ENCODE peak calls at places on chromosomes 11 and 22, in six cellular contexts. One of them, this sample, is unnamed.

GRCh38 chr11:129021295-129021694 is 78.6 kb upstream of the TP53AIP1 start:
- DNase-seq in H7: no peak
- DNase-seq in mesendoderm: no peak
- DNase-seq in brain microvascular endothelial cell: no peak
- DNase-seq in adipocyte: no peak
- DNase-seq in cardiac fibroblast: no peak
- DNase-seq in this sample: no peak

GRCh38 chr11:12287374-12288211 is 89.8 kb upstream of the PARVA start:
- DNase-seq in H7: peak
- DNase-seq in mesendoderm: peak
- DNase-seq in brain microvascular endothelial cell: peak
- DNase-seq in adipocyte: peak
- DNase-seq in cardiac fibroblast: peak
- DNase-seq in this sample: peak

GRCh38 chr22:23387827-23388491 is 192.1 kb downstream of the IGLL1 start:
- DNase-seq in H7: peak
- DNase-seq in mesendoderm: no peak
- DNase-seq in brain microvascular endothelial cell: no peak
- DNase-seq in adipocyte: no peak
- DNase-seq in cardiac fibroblast: no peak
- DNase-seq in this sample: no peak

GRCh38 chr11:93652161-93652597 is 9.3 kb upstream of the CEP295 start:
- DNase-seq in H7: no peak
- DNase-seq in mesendoderm: peak
- DNase-seq in brain microvascular endothelial cell: peak
- DNase-seq in adipocyte: peak
- DNase-seq in cardiac fibroblast: peak
- DNase-seq in this sample: no peak

GRCh38 chr22:49431559-49431958 is 396.1 kb downstream of the BRD1 start:
- DNase-seq in H7: no peak
- DNase-seq in mesendoderm: no peak
- DNase-seq in brain microvascular endothelial cell: no peak
- DNase-seq in adipocyte: no peak
- DNase-seq in cardiac fibroblast: no peak
- DNase-seq in this sample: no peak

GRCh38 chr22:43183496-43184263 is 3.3 kb downstream of the TTLL12 start:
- DNase-seq in H7: no peak
- DNase-seq in mesendoderm: no peak
- DNase-seq in brain microvascular endothelial cell: peak
- DNase-seq in adipocyte: peak
- DNase-seq in cardiac fibroblast: peak
- DNase-seq in this sample: peak

GRCh38 chr11:120645639-120646038 is 134.1 kb downstream of the GRIK4 start:
- DNase-seq in H7: peak
- DNase-seq in mesendoderm: peak
- DNase-seq in brain microvascular endothelial cell: no peak
- DNase-seq in adipocyte: no peak
- DNase-seq in cardiac fibroblast: no peak
- DNase-seq in this sample: no peak

GRCh38 chr22:39489094-39490068 is 12.7 kb upstream of the MIEF1 start:
- DNase-seq in H7: peak
- DNase-seq in mesendoderm: no peak
- DNase-seq in brain microvascular endothelial cell: no peak
- DNase-seq in adipocyte: no peak
- DNase-seq in cardiac fibroblast: no peak
- DNase-seq in this sample: no peak

GRCh38 chr11:114522818-114523217 is 36.9 kb downstream of the NXPE1 start:
- DNase-seq in H7: no peak
- DNase-seq in mesendoderm: no peak
- DNase-seq in brain microvascular endothelial cell: no peak
- DNase-seq in adipocyte: no peak
- DNase-seq in cardiac fibroblast: no peak
- DNase-seq in this sample: no peak

GRCh38 chr22:49068861-49069260 is 758.8 kb downstream of the BRD1 start:
- DNase-seq in H7: no peak
- DNase-seq in mesendoderm: no peak
- DNase-seq in brain microvascular endothelial cell: no peak
- DNase-seq in adipocyte: no peak
- DNase-seq in cardiac fibroblast: no peak
- DNase-seq in this sample: no peak

GRCh38 chr11:23320131-23320530 is 459.9 kb upstream of the CCDC179 start:
- DNase-seq in H7: no peak
- DNase-seq in mesendoderm: no peak
- DNase-seq in brain microvascular endothelial cell: no peak
- DNase-seq in adipocyte: no peak
- DNase-seq in cardiac fibroblast: no peak
- DNase-seq in this sample: no peak

GRCh38 chr11:77126861-77127673 is 979 bp upstream of the MYO7A start:
- DNase-seq in H7: peak
- DNase-seq in mesendoderm: peak
- DNase-seq in brain microvascular endothelial cell: no peak
- DNase-seq in adipocyte: peak
- DNase-seq in cardiac fibroblast: peak
- DNase-seq in this sample: no peak

GRCh38 chr11:70605846-70606245 is 207.5 kb downstream of the CTTN start:
- DNase-seq in H7: no peak
- DNase-seq in mesendoderm: no peak
- DNase-seq in brain microvascular endothelial cell: no peak
- DNase-seq in adipocyte: no peak
- DNase-seq in cardiac fibroblast: no peak
- DNase-seq in this sample: no peak

GRCh38 chr11:5272395-5273017 is 2.8 kb upstream of the HBE1 start:
- DNase-seq in H7: no peak
- DNase-seq in mesendoderm: no peak
- DNase-seq in brain microvascular endothelial cell: no peak
- DNase-seq in adipocyte: no peak
- DNase-seq in cardiac fibroblast: no peak
- DNase-seq in this sample: no peak

GRCh38 chr22:39215430-39216142 is 29.2 kb downstream of the PDGFB start:
- DNase-seq in H7: peak
- DNase-seq in mesendoderm: peak
- DNase-seq in brain microvascular endothelial cell: no peak
- DNase-seq in adipocyte: no peak
- DNase-seq in cardiac fibroblast: no peak
- DNase-seq in this sample: no peak

GRCh38 chr22:37419916-37420655 is 7.2 kb downstream of the ELFN2 start:
- DNase-seq in H7: peak
- DNase-seq in mesendoderm: peak
- DNase-seq in brain microvascular endothelial cell: no peak
- DNase-seq in adipocyte: peak
- DNase-seq in cardiac fibroblast: no peak
- DNase-seq in this sample: no peak

GRCh38 chr11:2708757-2709281 is 9.0 kb upstream of the KCNQ1OT1 start:
- DNase-seq in H7: peak
- DNase-seq in mesendoderm: no peak
- DNase-seq in brain microvascular endothelial cell: peak
- DNase-seq in adipocyte: peak
- DNase-seq in cardiac fibroblast: peak
- DNase-seq in this sample: no peak

GRCh38 chr11:57761301-57762234 is at the start of gene CTNND1:
- DNase-seq in H7: peak
- DNase-seq in mesendoderm: peak
- DNase-seq in brain microvascular endothelial cell: peak
- DNase-seq in adipocyte: peak
- DNase-seq in cardiac fibroblast: peak
- DNase-seq in this sample: peak

GRCh38 chr11:2074266-2074825 is 64.8 kb downstream of the IGF2 start:
- DNase-seq in H7: peak
- DNase-seq in mesendoderm: peak
- DNase-seq in brain microvascular endothelial cell: no peak
- DNase-seq in adipocyte: no peak
- DNase-seq in cardiac fibroblast: no peak
- DNase-seq in this sample: no peak

GRCh38 chr11:14127679-14128078 is 165.2 kb downstream of the SPON1 start:
- DNase-seq in H7: no peak
- DNase-seq in mesendoderm: no peak
- DNase-seq in brain microvascular endothelial cell: no peak
- DNase-seq in adipocyte: no peak
- DNase-seq in cardiac fibroblast: no peak
- DNase-seq in this sample: no peak

GRCh38 chr11:1659478-1659877 is 29.9 kb downstream of the KRTAP5-5 start:
- DNase-seq in H7: no peak
- DNase-seq in mesendoderm: no peak
- DNase-seq in brain microvascular endothelial cell: no peak
- DNase-seq in adipocyte: no peak
- DNase-seq in cardiac fibroblast: no peak
- DNase-seq in this sample: no peak

GRCh38 chr22:36339171-36340065 is 48.3 kb downstream of the MYH9 start:
- DNase-seq in H7: no peak
- DNase-seq in mesendoderm: no peak
- DNase-seq in brain microvascular endothelial cell: peak
- DNase-seq in adipocyte: peak
- DNase-seq in cardiac fibroblast: peak
- DNase-seq in this sample: peak

GRCh38 chr11:92204731-92205130 is 19.9 kb upstream of the FAT3 start:
- DNase-seq in H7: no peak
- DNase-seq in mesendoderm: no peak
- DNase-seq in brain microvascular endothelial cell: no peak
- DNase-seq in adipocyte: no peak
- DNase-seq in cardiac fibroblast: peak
- DNase-seq in this sample: no peak

GRCh38 chr11:73321342-73322110 is 13.4 kb downstream of the ARHGEF17 start:
- DNase-seq in H7: peak
- DNase-seq in mesendoderm: no peak
- DNase-seq in brain microvascular endothelial cell: peak
- DNase-seq in adipocyte: peak
- DNase-seq in cardiac fibroblast: peak
- DNase-seq in this sample: no peak

GRCh38 chr11:18853086-18853720 is 61.6 kb upstream of the PTPN5 start:
- DNase-seq in H7: peak
- DNase-seq in mesendoderm: peak
- DNase-seq in brain microvascular endothelial cell: peak
- DNase-seq in adipocyte: peak
- DNase-seq in cardiac fibroblast: peak
- DNase-seq in this sample: no peak

GRCh38 chr22:17074648-17075002 is 10.2 kb upstream of the IL17RA start:
- DNase-seq in H7: peak
- DNase-seq in mesendoderm: no peak
- DNase-seq in brain microvascular endothelial cell: no peak
- DNase-seq in adipocyte: no peak
- DNase-seq in cardiac fibroblast: no peak
- DNase-seq in this sample: no peak

GRCh38 chr11:105449100-105449734 is 160.7 kb upstream of the GRIA4 start:
- DNase-seq in H7: no peak
- DNase-seq in mesendoderm: no peak
- DNase-seq in brain microvascular endothelial cell: no peak
- DNase-seq in adipocyte: no peak
- DNase-seq in cardiac fibroblast: no peak
- DNase-seq in this sample: no peak

GRCh38 chr11:71391352-71391751 is 56.8 kb downstream of the DHCR7 start:
- DNase-seq in H7: no peak
- DNase-seq in mesendoderm: no peak
- DNase-seq in brain microvascular endothelial cell: no peak
- DNase-seq in adipocyte: no peak
- DNase-seq in cardiac fibroblast: no peak
- DNase-seq in this sample: no peak

GRCh38 chr11:60950024-60950423 is 2.0 kb downstream of the SLC15A3 start:
- DNase-seq in H7: peak
- DNase-seq in mesendoderm: no peak
- DNase-seq in brain microvascular endothelial cell: no peak
- DNase-seq in adipocyte: no peak
- DNase-seq in cardiac fibroblast: no peak
- DNase-seq in this sample: no peak
- H3K4me3 ChIP-seq in H7: no peak
- H3K4me3 ChIP-seq in mesendoderm: no peak
- H3K4me3 ChIP-seq in brain microvascular endothelial cell: no peak
- H3K4me3 ChIP-seq in adipocyte: peak
- H3K4me3 ChIP-seq in cardiac fibroblast: no peak
- H3K4me3 ChIP-seq in this sample: no peak

GRCh38 chr11:29243616-29244015 is 773.2 kb downstream of the KCNA4 start:
- DNase-seq in H7: no peak
- DNase-seq in mesendoderm: no peak
- DNase-seq in brain microvascular endothelial cell: no peak
- DNase-seq in adipocyte: peak
- DNase-seq in cardiac fibroblast: no peak
- DNase-seq in this sample: no peak
- H3K4me3 ChIP-seq in H7: no peak
- H3K4me3 ChIP-seq in mesendoderm: no peak
- H3K4me3 ChIP-seq in brain microvascular endothelial cell: no peak
- H3K4me3 ChIP-seq in adipocyte: no peak
- H3K4me3 ChIP-seq in cardiac fibroblast: no peak
- H3K4me3 ChIP-seq in this sample: no peak

GRCh38 chr22:20395897-20396287 is 1.9 kb downstream of the ZNF74 start:
- DNase-seq in H7: no peak
- DNase-seq in mesendoderm: no peak
- DNase-seq in brain microvascular endothelial cell: no peak
- DNase-seq in adipocyte: no peak
- DNase-seq in cardiac fibroblast: no peak
- DNase-seq in this sample: no peak

GRCh38 chr22:20397498-20397897 is 3.5 kb downstream of the ZNF74 start:
- DNase-seq in H7: no peak
- DNase-seq in mesendoderm: no peak
- DNase-seq in brain microvascular endothelial cell: no peak
- DNase-seq in adipocyte: no peak
- DNase-seq in cardiac fibroblast: no peak
- DNase-seq in this sample: no peak

GRCh38 chr22:20396639-20397038 is 2.7 kb downstream of the ZNF74 start:
- DNase-seq in H7: no peak
- DNase-seq in mesendoderm: no peak
- DNase-seq in brain microvascular endothelial cell: peak
- DNase-seq in adipocyte: peak
- DNase-seq in cardiac fibroblast: peak
- DNase-seq in this sample: peak

GRCh38 chr22:20393705-20394476 is at the start of gene ZNF74:
- DNase-seq in H7: peak
- DNase-seq in mesendoderm: peak
- DNase-seq in brain microvascular endothelial cell: peak
- DNase-seq in adipocyte: peak
- DNase-seq in cardiac fibroblast: peak
- DNase-seq in this sample: peak

DNA sequence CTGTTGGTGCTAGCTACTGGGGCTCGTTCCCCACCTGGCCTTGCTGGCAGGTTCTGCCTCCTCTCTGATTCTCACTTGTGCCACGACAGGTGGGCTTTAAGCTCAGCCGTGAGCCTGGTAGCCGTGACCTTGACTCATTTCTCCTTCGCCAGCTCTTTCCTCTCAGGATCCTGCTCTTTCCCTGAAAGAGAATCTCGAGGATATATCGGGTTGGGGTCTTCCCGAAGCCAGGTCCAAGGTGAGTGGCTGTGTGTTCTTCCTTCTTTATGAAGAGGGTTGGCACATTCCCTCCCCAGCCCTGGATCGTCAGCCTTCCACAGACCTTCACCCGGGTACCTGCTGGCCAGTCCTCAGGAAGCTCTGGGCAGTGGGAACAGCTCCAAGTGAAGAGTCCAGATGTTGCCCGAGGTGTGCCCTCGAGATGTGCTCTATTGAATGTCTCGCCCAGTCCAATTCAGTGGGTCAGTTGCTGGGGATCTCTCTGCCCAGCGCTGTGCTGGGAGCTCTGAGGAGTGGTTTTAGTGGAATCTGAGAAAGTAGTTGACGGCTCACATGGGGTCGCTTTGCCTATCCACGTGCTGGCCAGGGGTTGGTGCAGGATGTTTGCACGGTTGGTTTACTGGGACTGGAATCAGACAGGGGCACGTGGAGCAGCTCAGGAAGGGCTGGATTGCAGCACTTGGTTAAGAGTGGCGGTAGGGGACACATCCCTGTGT is 1.4 kb downstream of the ZNF74 start:
- DNase-seq in H7: no peak
- DNase-seq in mesendoderm: no peak
- DNase-seq in brain microvascular endothelial cell: no peak
- DNase-seq in adipocyte: no peak
- DNase-seq in cardiac fibroblast: no peak
- DNase-seq in this sample: no peak
- H3K4me3 ChIP-seq in H7: no peak
- H3K4me3 ChIP-seq in mesendoderm: no peak
- H3K4me3 ChIP-seq in brain microvascular endothelial cell: no peak
- H3K4me3 ChIP-seq in adipocyte: no peak
- H3K4me3 ChIP-seq in cardiac fibroblast: no peak
- H3K4me3 ChIP-seq in this sample: no peak

GRCh38 chr11:35144811-35145210 is 5.8 kb downstream of the CD44 start:
- DNase-seq in H7: no peak
- DNase-seq in mesendoderm: no peak
- DNase-seq in brain microvascular endothelial cell: peak
- DNase-seq in adipocyte: peak
- DNase-seq in cardiac fibroblast: peak
- DNase-seq in this sample: no peak
- H3K4me3 ChIP-seq in H7: no peak
- H3K4me3 ChIP-seq in mesendoderm: no peak
- H3K4me3 ChIP-seq in brain microvascular endothelial cell: no peak
- H3K4me3 ChIP-seq in adipocyte: peak
- H3K4me3 ChIP-seq in cardiac fibroblast: no peak
- H3K4me3 ChIP-seq in this sample: no peak